ENCODE peak calls at places on chromosomes 5 and 9, in four cellular contexts. H is AG10803, T is MM.1S, N is cardiac fibroblast. Z is an unnamed sample.

GRCh38 chr5:103674739-103675138 is 112.2 kb upstream of the NUDT12 start:
- DNase-seq in H (peak; percentile 1), T (no peak), N (peak; percentile 3), Z (peak; percentile 38)

GRCh38 chr9:88816141-88816540 is 175.1 kb upstream of the S1PR3 start:
- DNase-seq in H (peak; percentile 79), T (no peak), N (no peak), Z (peak; percentile 96)

GRCh38 chr5:116605310-116606070 is 30.9 kb upstream of the SEMA6A start:
- DNase-seq in H (no peak), T (no peak), N (no peak), Z (no peak)

GRCh38 chr5:67197536-67197935 is 937 bp upstream of the CD180 start:
- DNase-seq in H (no peak), T (no peak), N (no peak), Z (no peak)

GRCh38 chr9:134226221-134226930 is 62.0 kb upstream of the RNU6ATAC start:
- DNase-seq in H (peak; percentile 57), T (no peak), N (peak; percentile 56), Z (peak; percentile 75)

GRCh38 chr9:89440951-89441654 is 56.8 kb downstream of the SEMA4D start:
- DNase-seq in H (no peak), T (no peak), N (no peak), Z (no peak)

GRCh38 chr9:136285501-136286358 is 18.2 kb downstream of the CCDC187 start:
- DNase-seq in H (no peak), T (no peak), N (no peak), Z (no peak)

GRCh38 chr9:127520941-127521918 is 69.9 kb downstream of the LRSAM1 start:
- DNase-seq in H (peak; percentile 86), T (no peak), N (peak; percentile 94), Z (peak; percentile 97)

GRCh38 chr9:136596630-136597031 is 50.8 kb upstream of the NOTCH1 start:
- DNase-seq in H (no peak), T (no peak), N (no peak), Z (no peak)

GRCh38 chr5:165457854-165458481 is 1952.5 kb downstream of the MAT2B start:
- DNase-seq in H (no peak), T (peak; percentile 52), N (peak; percentile 65), Z (no peak)

GRCh38 chr9:41229408-41230401 is 40.6 kb upstream of the ZNG1F start:
- DNase-seq in H (peak; percentile 15), T (no peak), N (no peak), Z (no peak)

GRCh38 chr9:33445389-33445881 is 2.0 kb downstream of the AQP3 start:
- DNase-seq in H (no peak), T (no peak), N (no peak), Z (no peak)

GRCh38 chr5:77396017-77396416 is 96.1 kb downstream of the WDR41 start:
- DNase-seq in H (no peak), T (peak; percentile 16), N (no peak), Z (no peak)

GRCh38 chr5:179385892-179386291 is 40.6 kb upstream of the ADAMTS2 start:
- DNase-seq in H (no peak), T (no peak), N (no peak), Z (no peak)

GRCh38 chr9:136545065-136545965 is 533 bp downstream of the NOTCH1 start:
- DNase-seq in H (no peak), T (peak; percentile 48), N (no peak), Z (peak; percentile 34)

GRCh38 chr5:179623906-179624741 is 653 bp upstream of the HNRNPH1 start:
- DNase-seq in H (peak; percentile 87), T (no peak), N (peak; percentile 71), Z (peak; percentile 91)

GRCh38 chr5:32360906-32361305 is 48.2 kb upstream of the MTMR12 start:
- DNase-seq in H (no peak), T (no peak), N (no peak), Z (peak; percentile 15)

GRCh38 chr5:180670586-180671359 is 21.4 kb upstream of the FLT4 start:
- DNase-seq in H (peak; percentile 29), T (peak; percentile 39), N (peak; percentile 59), Z (peak; percentile 29)

GRCh38 chr5:78320461-78320860 is 26.0 kb upstream of the AP3B1 start:
- DNase-seq in H (peak; percentile 42), T (peak; percentile 25), N (peak; percentile 68), Z (peak; percentile 53)

GRCh38 chr9:93658184-93658925 is 82.0 kb downstream of the PHF2 start:
- DNase-seq in H (no peak), T (no peak), N (no peak), Z (no peak)

GRCh38 chr5:10793785-10794184 is 32.8 kb upstream of the DAP start:
- DNase-seq in H (no peak), T (no peak), N (no peak), Z (peak; percentile 25)

GRCh38 chr5:122915717-122916399 is 70.4 kb downstream of the SNX24 start:
- DNase-seq in H (no peak), T (no peak), N (no peak), Z (no peak)